ENCODE peak calls at places on chromosomes 3 and 15, in seven cellular contexts. One of them, this sample, is unnamed.

GRCh38 chr15:40927497-40928346 is 1.4 kb upstream of the DLL4 start:
- DNase-seq in stomach: no peak
- DNase-seq in aorta: no peak
- DNase-seq in neuronal stem cell: no peak
- DNase-seq in esophagus muscularis mucosa: no peak
- DNase-seq in right atrium auricular region: no peak
- DNase-seq in sigmoid colon: no peak
- DNase-seq in this sample: no peak

GRCh38 chr3:149278911-149279310 is 54.5 kb downstream of the TM4SF18 start:
- DNase-seq in stomach: no peak
- DNase-seq in aorta: no peak
- DNase-seq in neuronal stem cell: no peak
- DNase-seq in esophagus muscularis mucosa: no peak
- DNase-seq in right atrium auricular region: no peak
- DNase-seq in sigmoid colon: no peak
- DNase-seq in this sample: no peak

GRCh38 chr3:55486857-55487375 is at the start of gene WNT5A:
- DNase-seq in stomach: no peak
- DNase-seq in aorta: no peak
- DNase-seq in neuronal stem cell: peak; percentile 51
- DNase-seq in esophagus muscularis mucosa: no peak
- DNase-seq in right atrium auricular region: no peak
- DNase-seq in sigmoid colon: peak; percentile 67
- DNase-seq in this sample: peak; percentile 72

GRCh38 chr15:33296856-33297255 is 13.9 kb upstream of the RYR3 start:
- DNase-seq in stomach: no peak
- DNase-seq in aorta: no peak
- DNase-seq in neuronal stem cell: no peak
- DNase-seq in esophagus muscularis mucosa: peak; percentile 55
- DNase-seq in right atrium auricular region: no peak
- DNase-seq in sigmoid colon: no peak
- DNase-seq in this sample: no peak

GRCh38 chr15:96002890-96003859 is 327.3 kb upstream of the NR2F2 start:
- DNase-seq in stomach: no peak
- DNase-seq in aorta: no peak
- DNase-seq in neuronal stem cell: no peak
- DNase-seq in esophagus muscularis mucosa: no peak
- DNase-seq in right atrium auricular region: no peak
- DNase-seq in sigmoid colon: no peak
- DNase-seq in this sample: no peak

GRCh38 chr3:67297715-67298475 is 299.8 kb downstream of the KBTBD8 start:
- DNase-seq in stomach: no peak
- DNase-seq in aorta: no peak
- DNase-seq in neuronal stem cell: no peak
- DNase-seq in esophagus muscularis mucosa: no peak
- DNase-seq in right atrium auricular region: no peak
- DNase-seq in sigmoid colon: no peak
- DNase-seq in this sample: no peak

GRCh38 chr15:52483712-52484111 is 45.0 kb downstream of the MYO5A start:
- DNase-seq in stomach: no peak
- DNase-seq in aorta: no peak
- DNase-seq in neuronal stem cell: no peak
- DNase-seq in esophagus muscularis mucosa: no peak
- DNase-seq in right atrium auricular region: no peak
- DNase-seq in sigmoid colon: no peak
- DNase-seq in this sample: no peak

GRCh38 chr3:101163554-101163953 is 156.8 kb downstream of the IMPG2 start:
- DNase-seq in stomach: no peak
- DNase-seq in aorta: no peak
- DNase-seq in neuronal stem cell: no peak
- DNase-seq in esophagus muscularis mucosa: peak; percentile 79
- DNase-seq in right atrium auricular region: no peak
- DNase-seq in sigmoid colon: no peak
- DNase-seq in this sample: no peak

GRCh38 chr3:38723569-38724391 is 74.3 kb upstream of the SCN5A start:
- DNase-seq in stomach: no peak
- DNase-seq in aorta: no peak
- DNase-seq in neuronal stem cell: no peak
- DNase-seq in esophagus muscularis mucosa: no peak
- DNase-seq in right atrium auricular region: no peak
- DNase-seq in sigmoid colon: no peak
- DNase-seq in this sample: no peak

GRCh38 chr3:46399557-46399956 is 7.3 kb downstream of the CCR5AS start:
- DNase-seq in stomach: no peak
- DNase-seq in aorta: no peak
- DNase-seq in neuronal stem cell: no peak
- DNase-seq in esophagus muscularis mucosa: no peak
- DNase-seq in right atrium auricular region: no peak
- DNase-seq in sigmoid colon: no peak
- DNase-seq in this sample: no peak

GRCh38 chr15:98850991-98851776 is 156.4 kb downstream of the PGPEP1L start:
- DNase-seq in stomach: peak; percentile 83
- DNase-seq in aorta: peak; percentile 83
- DNase-seq in neuronal stem cell: peak; percentile 60
- DNase-seq in esophagus muscularis mucosa: peak; percentile 94
- DNase-seq in right atrium auricular region: peak; percentile 84
- DNase-seq in sigmoid colon: peak; percentile 90
- DNase-seq in this sample: peak; percentile 84

GRCh38 chr15:92808611-92809063 is 91.5 kb upstream of the CHD2 start:
- DNase-seq in stomach: no peak
- DNase-seq in aorta: peak; percentile 77
- DNase-seq in neuronal stem cell: no peak
- DNase-seq in esophagus muscularis mucosa: no peak
- DNase-seq in right atrium auricular region: no peak
- DNase-seq in sigmoid colon: peak; percentile 82
- DNase-seq in this sample: peak; percentile 63

GRCh38 chr15:41291065-41291631 is 41.2 kb downstream of the OIP5 start:
- DNase-seq in stomach: no peak
- DNase-seq in aorta: peak; percentile 59
- DNase-seq in neuronal stem cell: no peak
- DNase-seq in esophagus muscularis mucosa: no peak
- DNase-seq in right atrium auricular region: no peak
- DNase-seq in sigmoid colon: no peak
- DNase-seq in this sample: no peak

GRCh38 chr15:65060641-65061397 is 7.0 kb downstream of the RASL12 start:
- DNase-seq in stomach: no peak
- DNase-seq in aorta: peak; percentile 77
- DNase-seq in neuronal stem cell: no peak
- DNase-seq in esophagus muscularis mucosa: no peak
- DNase-seq in right atrium auricular region: peak; percentile 79
- DNase-seq in sigmoid colon: peak; percentile 72
- DNase-seq in this sample: no peak

GRCh38 chr15:65062726-65063125 is 5.1 kb downstream of the RASL12 start:
- DNase-seq in stomach: no peak
- DNase-seq in aorta: no peak
- DNase-seq in neuronal stem cell: no peak
- DNase-seq in esophagus muscularis mucosa: no peak
- DNase-seq in right atrium auricular region: no peak
- DNase-seq in sigmoid colon: no peak
- DNase-seq in this sample: no peak

GRCh38 chr15:65059369-65059750 is 8.4 kb downstream of the RASL12 start:
- DNase-seq in stomach: no peak
- DNase-seq in aorta: no peak
- DNase-seq in neuronal stem cell: no peak
- DNase-seq in esophagus muscularis mucosa: no peak
- DNase-seq in right atrium auricular region: no peak
- DNase-seq in sigmoid colon: peak; percentile 52
- DNase-seq in this sample: no peak

GRCh38 chr15:65059931-65060596 is 7.7 kb downstream of the RASL12 start:
- DNase-seq in stomach: no peak
- DNase-seq in aorta: no peak
- DNase-seq in neuronal stem cell: no peak
- DNase-seq in esophagus muscularis mucosa: no peak
- DNase-seq in right atrium auricular region: no peak
- DNase-seq in sigmoid colon: peak; percentile 27
- DNase-seq in this sample: no peak

GRCh38 chr15:65062061-65062460 is 5.7 kb downstream of the RASL12 start:
- DNase-seq in stomach: no peak
- DNase-seq in aorta: no peak
- DNase-seq in neuronal stem cell: no peak
- DNase-seq in esophagus muscularis mucosa: no peak
- DNase-seq in right atrium auricular region: no peak
- DNase-seq in sigmoid colon: peak; percentile 57
- DNase-seq in this sample: no peak
- H3K36me3 ChIP-seq in stomach: peaks cover 6% of the 10 kb centered on the region
- H3K36me3 ChIP-seq in aorta: peaks cover 4% of the 10 kb centered on the region
- H3K36me3 ChIP-seq in neuronal stem cell: no peaks in the 10 kb centered on the region
- H3K36me3 ChIP-seq in esophagus muscularis mucosa: peaks cover 18% of the 10 kb centered on the region
- H3K36me3 ChIP-seq in right atrium auricular region: peaks cover 47% of the 10 kb centered on the region
- H3K36me3 ChIP-seq in sigmoid colon: peaks cover 14% of the 10 kb centered on the region
- H3K36me3 ChIP-seq in this sample: peaks cover 3% of the 10 kb centered on the region

DNA sequence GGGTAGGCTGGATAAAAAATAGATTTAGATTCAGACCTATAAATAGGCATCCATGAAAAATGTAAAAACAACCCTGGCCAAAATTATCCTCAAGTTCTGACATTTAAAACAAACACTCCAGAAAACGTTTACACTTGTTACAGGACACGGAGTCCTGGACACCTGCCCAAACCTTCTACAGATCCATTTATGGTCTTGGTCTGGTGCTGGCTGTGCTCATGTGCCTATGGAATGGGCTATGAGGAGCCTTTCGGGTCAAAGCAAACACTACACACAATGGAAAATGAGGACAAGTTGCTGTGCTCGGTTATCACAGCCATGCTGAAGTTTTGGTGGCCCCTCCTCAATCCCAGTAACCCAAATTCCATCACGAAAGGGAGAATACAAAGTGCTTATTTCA is 108.1 kb downstream of the PDZRN3 start:
- DNase-seq in stomach: peak; percentile 77
- DNase-seq in aorta: peak; percentile 64
- DNase-seq in neuronal stem cell: no peak
- DNase-seq in esophagus muscularis mucosa: peak; percentile 92
- DNase-seq in right atrium auricular region: no peak
- DNase-seq in sigmoid colon: peak; percentile 98
- DNase-seq in this sample: no peak
- H3K4me1 ChIP-seq in stomach: peaks cover 17% of the 10 kb centered on the region
- H3K4me1 ChIP-seq in aorta: peaks cover 8% of the 10 kb centered on the region
- H3K4me1 ChIP-seq in neuronal stem cell: peaks cover 2% of the 10 kb centered on the region
- H3K4me1 ChIP-seq in esophagus muscularis mucosa: peaks cover 99% of the 10 kb centered on the region
- H3K4me1 ChIP-seq in right atrium auricular region: peaks cover 54% of the 10 kb centered on the region
- H3K4me1 ChIP-seq in sigmoid colon: no peaks in the 10 kb centered on the region
- H3K4me1 ChIP-seq in this sample: peaks cover 35% of the 10 kb centered on the region

DNA sequence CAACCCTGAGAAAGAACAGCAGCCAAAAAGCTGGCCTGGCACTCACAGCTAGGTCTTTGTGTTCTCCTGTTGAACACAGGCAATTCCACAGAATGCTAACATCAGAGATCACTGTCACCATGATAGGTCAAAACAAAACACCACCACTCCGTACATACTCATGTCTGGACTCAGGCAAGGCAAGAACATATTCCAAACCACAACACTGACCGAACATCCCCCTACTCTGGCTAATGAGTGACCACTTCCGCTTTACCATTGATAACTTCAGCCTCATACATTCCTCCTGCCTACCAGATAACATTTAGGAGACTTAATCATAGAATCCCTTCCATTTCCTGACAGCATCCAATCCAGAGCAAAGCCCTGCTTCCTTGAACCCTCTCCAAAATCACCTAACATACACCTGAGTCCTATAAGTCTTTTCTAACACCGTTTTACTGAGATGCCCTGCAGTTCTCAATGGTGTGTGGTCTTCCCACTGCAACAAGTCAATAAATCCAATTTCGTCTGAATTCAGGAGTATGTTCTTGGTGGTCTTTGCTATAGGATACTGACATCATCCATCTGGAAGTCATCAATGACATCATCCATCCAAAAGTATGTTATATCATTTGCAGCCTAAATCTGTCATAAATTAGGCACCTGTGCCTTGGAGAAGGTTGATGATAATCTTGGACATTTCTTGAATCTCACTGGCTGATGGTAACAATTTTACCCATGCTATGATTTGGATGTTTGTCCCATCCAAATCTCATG is 23.7 kb downstream of the RIOX2 start:
- DNase-seq in stomach: no peak
- DNase-seq in aorta: no peak
- DNase-seq in neuronal stem cell: no peak
- DNase-seq in esophagus muscularis mucosa: no peak
- DNase-seq in right atrium auricular region: no peak
- DNase-seq in sigmoid colon: no peak
- DNase-seq in this sample: no peak
- H3K36me3 ChIP-seq in stomach: peaks cover 100% of the 10 kb centered on the region
- H3K36me3 ChIP-seq in aorta: peaks cover 13% of the 10 kb centered on the region
- H3K36me3 ChIP-seq in neuronal stem cell: peaks cover 80% of the 10 kb centered on the region
- H3K36me3 ChIP-seq in esophagus muscularis mucosa: peaks cover 86% of the 10 kb centered on the region
- H3K36me3 ChIP-seq in right atrium auricular region: peaks cover 64% of the 10 kb centered on the region
- H3K36me3 ChIP-seq in sigmoid colon: peaks cover 9% of the 10 kb centered on the region
- H3K36me3 ChIP-seq in this sample: peaks cover 98% of the 10 kb centered on the region

GRCh38 chr15:31352911-31353811 is 26.5 kb downstream of the KLF13 start:
- DNase-seq in stomach: peak; percentile 67
- DNase-seq in aorta: peak; percentile 76
- DNase-seq in neuronal stem cell: no peak
- DNase-seq in esophagus muscularis mucosa: no peak
- DNase-seq in right atrium auricular region: no peak
- DNase-seq in sigmoid colon: peak; percentile 89
- DNase-seq in this sample: peak; percentile 91
- H3K4me1 ChIP-seq in stomach: peaks cover 74% of the 10 kb centered on the region
- H3K4me1 ChIP-seq in aorta: peaks cover 2% of the 10 kb centered on the region
- H3K4me1 ChIP-seq in neuronal stem cell: peaks cover 27% of the 10 kb centered on the region
- H3K4me1 ChIP-seq in esophagus muscularis mucosa: peaks cover 100% of the 10 kb centered on the region
- H3K4me1 ChIP-seq in right atrium auricular region: peaks cover 100% of the 10 kb centered on the region
- H3K4me1 ChIP-seq in sigmoid colon: no peaks in the 10 kb centered on the region
- H3K4me1 ChIP-seq in this sample: peaks cover 99% of the 10 kb centered on the region

GRCh38 chr3:173092038-173092437 is 49.0 kb downstream of the SPATA16 start:
- DNase-seq in stomach: no peak
- DNase-seq in aorta: no peak
- DNase-seq in neuronal stem cell: no peak
- DNase-seq in esophagus muscularis mucosa: no peak
- DNase-seq in right atrium auricular region: no peak
- DNase-seq in sigmoid colon: no peak
- DNase-seq in this sample: no peak

GRCh38 chr3:173090492-173090891 is 50.5 kb downstream of the SPATA16 start:
- DNase-seq in stomach: no peak
- DNase-seq in aorta: no peak
- DNase-seq in neuronal stem cell: no peak
- DNase-seq in esophagus muscularis mucosa: no peak
- DNase-seq in right atrium auricular region: no peak
- DNase-seq in sigmoid colon: no peak
- DNase-seq in this sample: no peak

GRCh38 chr3:173089283-173089682 is 51.8 kb downstream of the SPATA16 start:
- DNase-seq in stomach: no peak
- DNase-seq in aorta: no peak
- DNase-seq in neuronal stem cell: no peak
- DNase-seq in esophagus muscularis mucosa: no peak
- DNase-seq in right atrium auricular region: no peak
- DNase-seq in sigmoid colon: no peak
- DNase-seq in this sample: no peak
- H3K36me3 ChIP-seq in stomach: no peaks in the 10 kb centered on the region
- H3K36me3 ChIP-seq in aorta: no peaks in the 10 kb centered on the region
- H3K36me3 ChIP-seq in neuronal stem cell: no peaks in the 10 kb centered on the region
- H3K36me3 ChIP-seq in esophagus muscularis mucosa: no peaks in the 10 kb centered on the region
- H3K36me3 ChIP-seq in right atrium auricular region: no peaks in the 10 kb centered on the region
- H3K36me3 ChIP-seq in sigmoid colon: no peaks in the 10 kb centered on the region
- H3K36me3 ChIP-seq in this sample: no peaks in the 10 kb centered on the region

GRCh38 chr3:169236662-169237174 is 426.8 kb downstream of the MECOM start:
- DNase-seq in stomach: no peak
- DNase-seq in aorta: no peak
- DNase-seq in neuronal stem cell: no peak
- DNase-seq in esophagus muscularis mucosa: no peak
- DNase-seq in right atrium auricular region: no peak
- DNase-seq in sigmoid colon: no peak
- DNase-seq in this sample: no peak
- H3K4me1 ChIP-seq in stomach: peaks cover 5% of the 10 kb centered on the region
- H3K4me1 ChIP-seq in aorta: no peaks in the 10 kb centered on the region
- H3K4me1 ChIP-seq in neuronal stem cell: peaks cover 2% of the 10 kb centered on the region
- H3K4me1 ChIP-seq in esophagus muscularis mucosa: peaks cover 10% of the 10 kb centered on the region
- H3K4me1 ChIP-seq in right atrium auricular region: no peaks in the 10 kb centered on the region
- H3K4me1 ChIP-seq in sigmoid colon: no peaks in the 10 kb centered on the region
- H3K4me1 ChIP-seq in this sample: no peaks in the 10 kb centered on the region

This sample was measured in psoas muscle.